ENCODE peak calls at places on chromosomes 16 and 17, in seven cellular contexts. H is posterior vena cava; J is HS-5; O is HCT116; A is activated CD8-positive, alpha-beta memory T cell treated with anti-CD3 and anti-CD28 coated beads, Interleukin-2, amount 50 U/mL, for 4 hours; L is PC-9; F is germinal center. C is an unnamed sample.
A peak's percentile ranks its signal among the peaks of the same experiment; 100 is the strongest.

GRCh38 chr17:39139137-39139516 is 12.3 kb downstream of the PLXDC1 start:
- DNase-seq in O (no peak), A (no peak), J (peak; percentile 62), F (no peak), L (peak; percentile 89), H (no peak), C (peak; percentile 39)

GRCh38 chr17:40448639-40449261 is 5.5 kb downstream of the IGFBP4 start:
- DNase-seq in F (no peak), A (no peak), L (no peak), J (no peak), O (no peak), H (no peak), C (peak; percentile 47)

GRCh38 chr17:19238167-19238505 is 970 bp downstream of the EPN2 start:
- DNase-seq in H (peak; percentile 80), F (peak; percentile 12), A (no peak), L (no peak), J (no peak), O (no peak), C (peak; percentile 20)

GRCh38 chr16:74752756-74753155 is 21.9 kb downstream of the FA2H start:
- DNase-seq in H (peak; percentile 69), J (no peak), A (no peak), F (no peak), L (no peak), O (no peak), C (no peak)

GRCh38 chr16:46862555-46863447 is 21.4 kb upstream of the GPT2 start:
- DNase-seq in O (no peak), J (no peak), H (no peak), F (no peak), A (no peak), L (no peak), C (no peak)

GRCh38 chr17:67922503-67922902 is 73.8 kb downstream of the C17orf58 start:
- DNase-seq in O (no peak), H (no peak), J (no peak), F (no peak), A (no peak), L (no peak), C (no peak)

GRCh38 chr17:35559495-35559894 is 1.1 kb downstream of the SLFN14 start:
- DNase-seq in H (no peak), J (no peak), F (no peak), L (no peak), O (no peak), A (no peak), C (no peak)

GRCh38 chr17:27878776-27879562 is 14.2 kb downstream of the LYRM9 start:
- DNase-seq in A (peak; percentile 32), H (no peak), F (no peak), L (no peak), J (no peak), O (no peak), C (no peak)

GRCh38 chr17:2214047-2214717 is 89.4 kb downstream of the SMG6 start:
- DNase-seq in H (peak; percentile 86), O (no peak), L (no peak), A (no peak), F (no peak), J (no peak), C (no peak)

GRCh38 chr17:48429638-48430586 is at the start of gene SKAP1:
- DNase-seq in J (no peak), A (peak; percentile 72), L (no peak), H (peak; percentile 67), F (peak; percentile 72), O (no peak), C (no peak)

C was measured in LoVo.